ENCODE peak calls at places on chromosomes 5 and 9, in seven cellular contexts. R, J, K, M, H, B and W are unnamed samples.

GRCh38 chr5:170546257-170546656 is 42.4 kb downstream of the KCNIP1 start:
- DNase-seq in B (no peak), R (no peak), M (no peak), K (no peak), H (no peak), J (no peak), W (no peak)

GRCh38 chr9:37392272-37392671 is 30.2 kb upstream of the GRHPR start:
- DNase-seq in J (no peak), B (no peak), R (no peak), K (no peak), H (no peak), M (no peak), W (no peak)

GRCh38 chr9:131502781-131503625 is at the start of gene POMT1:
- DNase-seq in H (peak; percentile 81), J (peak; percentile 96), M (peak; percentile 79), K (peak; percentile 71), B (peak; percentile 80), R (peak; percentile 90), W (peak; percentile 82)

GRCh38 chr5:158811350-158811749 is 288.4 kb downstream of the EBF1 start:
- DNase-seq in K (no peak), B (no peak), J (no peak), H (no peak), R (no peak), M (no peak), W (no peak)

GRCh38 chr9:85600675-85601263 is 141.0 kb downstream of the AGTPBP1 start:
- DNase-seq in M (peak; percentile 39), J (no peak), K (no peak), H (no peak), B (peak; percentile 5), R (no peak), W (no peak)

GRCh38 chr5:107468286-107468685 is 202.5 kb downstream of the EFNA5 start:
- DNase-seq in H (no peak), R (no peak), B (no peak), J (no peak), M (no peak), K (no peak), W (no peak)

GRCh38 chr5:16427572-16427971 is 38.0 kb downstream of the ZNF622 start:
- DNase-seq in B (no peak), M (no peak), H (no peak), K (no peak), J (no peak), R (no peak), W (no peak)

GRCh38 chr9:94804917-94805544 is 78.5 kb downstream of the AOPEP start:
- DNase-seq in M (no peak), R (no peak), H (no peak), B (no peak), K (no peak), J (peak; percentile 55), W (no peak)

GRCh38 chr5:176779537-176779936 is 30.8 kb upstream of the UNC5A start:
- DNase-seq in K (no peak), H (no peak), B (no peak), R (peak; percentile 24), M (no peak), J (no peak), W (no peak)

GRCh38 chr5:113250341-113250953 is 184.3 kb downstream of the TSSK1B start:
- DNase-seq in M (no peak), H (no peak), K (no peak), J (no peak), B (no peak), R (no peak), W (no peak)

GRCh38 chr5:83251849-83252248 is 174.5 kb downstream of the XRCC4 start:
- DNase-seq in K (no peak), R (no peak), J (no peak), H (no peak), M (no peak), B (no peak), W (no peak)

GRCh38 chr5:61010759-61011460 is 65.9 kb downstream of the NDUFAF2 start:
- DNase-seq in M (no peak), J (no peak), R (no peak), H (no peak), K (no peak), B (no peak), W (no peak)

GRCh38 chr5:132294728-132295504 is 722 bp downstream of the SLC22A4 start:
- DNase-seq in M (peak; percentile 24), B (peak; percentile 54), H (peak; percentile 60), J (peak; percentile 93), K (no peak), R (no peak), W (no peak)

GRCh38 chr5:67561145-67561932 is 364.7 kb upstream of the CD180 start:
- DNase-seq in M (no peak), J (no peak), H (no peak), B (no peak), R (no peak), K (no peak), W (no peak)

GRCh38 chr9:92720209-92720765 is 44.3 kb downstream of the BICD2 start:
- DNase-seq in M (no peak), R (no peak), H (no peak), J (no peak), B (no peak), K (no peak), W (no peak)

GRCh38 chr5:123151227-123151951 is 62.3 kb downstream of the PRDM6 start:
- DNase-seq in R (no peak), M (no peak), B (no peak), H (no peak), K (no peak), J (no peak), W (no peak)

GRCh38 chr5:151688406-151688805 is 1.7 kb upstream of the SPARC start:
- DNase-seq in R (no peak), K (no peak), J (no peak), H (no peak), B (no peak), M (no peak), W (no peak)

GRCh38 chr5:167949435-167949834 is 342.0 kb upstream of the WWC1 start:
- DNase-seq in B (no peak), J (no peak), R (no peak), H (no peak), K (no peak), M (no peak), W (no peak)

GRCh38 chr9:129222691-129223218 is 44.7 kb upstream of the IER5L start:
- DNase-seq in B (no peak), M (no peak), H (no peak), J (no peak), R (no peak), K (no peak), W (no peak)

GRCh38 chr5:180467028-180467427 is 27.2 kb upstream of the CNOT6 start:
- DNase-seq in M (no peak), H (no peak), J (peak; percentile 70), K (no peak), R (no peak), B (no peak), W (no peak)

GRCh38 chr9:96818535-96818934 is 35.8 kb downstream of the ZNF782 start:
- DNase-seq in K (no peak), J (no peak), M (no peak), R (no peak), B (no peak), H (no peak), W (no peak)

GRCh38 chr9:125932012-125932411 is 184.8 kb downstream of the PBX3 start:
- DNase-seq in K (no peak), B (no peak), M (no peak), H (no peak), J (peak; percentile 99), R (no peak), W (no peak)

GRCh38 chr9:13665418-13666066 is 386.1 kb upstream of the MPDZ start:
- DNase-seq in J (no peak), B (no peak), M (no peak), H (no peak), R (no peak), K (no peak), W (no peak)

GRCh38 chr5:95620870-95621838 is 1.3 kb downstream of the GPR150 start:
- DNase-seq in B (peak; percentile 29), J (no peak), K (no peak), M (peak; percentile 27), H (no peak), R (peak; percentile 53), W (no peak)

GRCh38 chr5:81488862-81489261 is 94.9 kb upstream of the ACOT12 start:
- DNase-seq in K (no peak), J (no peak), M (no peak), R (no peak), H (no peak), B (no peak), W (no peak)

GRCh38 chr9:125151730-125152129 is 8.4 kb upstream of the SCAI start:
- DNase-seq in J (no peak), R (no peak), H (no peak), K (no peak), B (no peak), M (no peak), W (no peak)

GRCh38 chr9:127213859-127214258 is 50.7 kb upstream of the GARNL3 start:
- DNase-seq in J (no peak), H (no peak), R (no peak), M (no peak), K (no peak), B (no peak), W (no peak)

GRCh38 chr9:33255006-33255405 is 9.5 kb downstream of the BAG1 start:
- DNase-seq in K (no peak), R (no peak), B (no peak), M (no peak), J (no peak), H (no peak), W (no peak)

GRCh38 chr5:3335301-3335700 is 260.3 kb upstream of the IRX1 start:
- DNase-seq in K (no peak), J (no peak), H (no peak), M (no peak), B (no peak), R (no peak), W (no peak)

GRCh38 chr5:141604318-141604717 is 14.5 kb downstream of the DIAPH1 start:
- DNase-seq in H (no peak), R (no peak), B (no peak), K (no peak), J (peak; percentile 95), M (no peak), W (no peak)

GRCh38 chr5:148205865-148206264 is 3.0 kb downstream of the SPINK6 start:
- DNase-seq in M (no peak), R (no peak), B (no peak), K (no peak), H (no peak), J (no peak), W (no peak)